ENCODE peak calls at places on chromosome 19, in seven cellular contexts. One of them, this sample, is unnamed.
A peak's percentile ranks its signal among the peaks of the same experiment; 100 is the strongest.

GRCh38 chr19:55352040-55352439 is 2.5 kb downstream of the COX6B2 start:
- DNase-seq in heart left ventricle: no peak
- DNase-seq in thoracic aorta: no peak
- DNase-seq in ovary: no peak
- DNase-seq in astrocyte of the spinal cord: no peak
- DNase-seq in astrocyte: no peak
- DNase-seq in AG04450: no peak
- DNase-seq in this sample: no peak

GRCh38 chr19:29505034-29505824 is 20.6 kb upstream of the VSTM2B start:
- DNase-seq in heart left ventricle: no peak
- DNase-seq in thoracic aorta: no peak
- DNase-seq in ovary: no peak
- DNase-seq in astrocyte of the spinal cord: no peak
- DNase-seq in astrocyte: no peak
- DNase-seq in AG04450: no peak
- DNase-seq in this sample: no peak

GRCh38 chr19:50902640-50903039 is 8.6 kb downstream of the KLK4 start:
- DNase-seq in heart left ventricle: no peak
- DNase-seq in thoracic aorta: no peak
- DNase-seq in ovary: no peak
- DNase-seq in astrocyte of the spinal cord: no peak
- DNase-seq in astrocyte: no peak
- DNase-seq in AG04450: no peak
- DNase-seq in this sample: no peak

GRCh38 chr19:9615828-9616227 is 5.2 kb downstream of the ZNF561 start:
- DNase-seq in heart left ventricle: no peak
- DNase-seq in thoracic aorta: no peak
- DNase-seq in ovary: no peak
- DNase-seq in astrocyte of the spinal cord: no peak
- DNase-seq in astrocyte: no peak
- DNase-seq in AG04450: no peak
- DNase-seq in this sample: no peak

GRCh38 chr19:28288850-28289249 is 924.1 kb downstream of the UQCRFS1 start:
- DNase-seq in heart left ventricle: no peak
- DNase-seq in thoracic aorta: no peak
- DNase-seq in ovary: no peak
- DNase-seq in astrocyte of the spinal cord: no peak
- DNase-seq in astrocyte: peak; percentile 18
- DNase-seq in AG04450: no peak
- DNase-seq in this sample: no peak

GRCh38 chr19:10503002-10503789 is at the start of gene KEAP1:
- DNase-seq in heart left ventricle: no peak
- DNase-seq in thoracic aorta: no peak
- DNase-seq in ovary: no peak
- DNase-seq in astrocyte of the spinal cord: peak; percentile 35
- DNase-seq in astrocyte: no peak
- DNase-seq in AG04450: no peak
- DNase-seq in this sample: no peak

GRCh38 chr19:2477141-2477710 is 1.3 kb downstream of the GADD45B start:
- DNase-seq in heart left ventricle: peak; percentile 68
- DNase-seq in thoracic aorta: no peak
- DNase-seq in ovary: peak; percentile 56
- DNase-seq in astrocyte of the spinal cord: peak; percentile 37
- DNase-seq in astrocyte: no peak
- DNase-seq in AG04450: no peak
- DNase-seq in this sample: no peak

GRCh38 chr19:46454244-46454643 is 17.1 kb downstream of the PNMA8A start:
- DNase-seq in heart left ventricle: no peak
- DNase-seq in thoracic aorta: no peak
- DNase-seq in ovary: no peak
- DNase-seq in astrocyte of the spinal cord: no peak
- DNase-seq in astrocyte: no peak
- DNase-seq in AG04450: no peak
- DNase-seq in this sample: no peak

GRCh38 chr19:53294786-53295441 is 27.4 kb upstream of the VN1R4 start:
- DNase-seq in heart left ventricle: no peak
- DNase-seq in thoracic aorta: no peak
- DNase-seq in ovary: no peak
- DNase-seq in astrocyte of the spinal cord: peak; percentile 18
- DNase-seq in astrocyte: peak; percentile 5
- DNase-seq in AG04450: no peak
- DNase-seq in this sample: no peak

GRCh38 chr19:53365899-53366493 is 491 bp downstream of the ZNF525 start:
- DNase-seq in heart left ventricle: no peak
- DNase-seq in thoracic aorta: no peak
- DNase-seq in ovary: no peak
- DNase-seq in astrocyte of the spinal cord: no peak
- DNase-seq in astrocyte: peak; percentile 0
- DNase-seq in AG04450: no peak
- DNase-seq in this sample: no peak

GRCh38 chr19:50728084-50728737 is 5.0 kb downstream of the CLEC11A start:
- DNase-seq in heart left ventricle: peak; percentile 84
- DNase-seq in thoracic aorta: no peak
- DNase-seq in ovary: peak; percentile 87
- DNase-seq in astrocyte of the spinal cord: peak; percentile 47
- DNase-seq in astrocyte: no peak
- DNase-seq in AG04450: no peak
- DNase-seq in this sample: no peak

GRCh38 chr19:55179570-55180484 is at the start of gene SYT5:
- DNase-seq in heart left ventricle: peak; percentile 36
- DNase-seq in thoracic aorta: no peak
- DNase-seq in ovary: no peak
- DNase-seq in astrocyte of the spinal cord: no peak
- DNase-seq in astrocyte: no peak
- DNase-seq in AG04450: no peak
- DNase-seq in this sample: no peak

GRCh38 chr19:49889038-49889686 is 7.5 kb downstream of the IL4I1 start:
- DNase-seq in heart left ventricle: no peak
- DNase-seq in thoracic aorta: no peak
- DNase-seq in ovary: no peak
- DNase-seq in astrocyte of the spinal cord: no peak
- DNase-seq in astrocyte: no peak
- DNase-seq in AG04450: no peak
- DNase-seq in this sample: no peak

GRCh38 chr19:29524912-29525870 is 603 bp upstream of the VSTM2B start:
- DNase-seq in heart left ventricle: no peak
- DNase-seq in thoracic aorta: no peak
- DNase-seq in ovary: no peak
- DNase-seq in astrocyte of the spinal cord: no peak
- DNase-seq in astrocyte: no peak
- DNase-seq in AG04450: no peak
- DNase-seq in this sample: no peak

GRCh38 chr19:35736913-35737886 is 5.1 kb downstream of the IGFLR1 start:
- DNase-seq in heart left ventricle: no peak
- DNase-seq in thoracic aorta: no peak
- DNase-seq in ovary: peak; percentile 25
- DNase-seq in astrocyte of the spinal cord: no peak
- DNase-seq in astrocyte: no peak
- DNase-seq in AG04450: no peak
- DNase-seq in this sample: no peak
- H3K4me3 ChIP-seq in heart left ventricle: no peak overlapping the region
- H3K4me3 ChIP-seq in thoracic aorta: no peak overlapping the region
- H3K4me3 ChIP-seq in ovary: no peak overlapping the region
- H3K4me3 ChIP-seq in astrocyte of the spinal cord: no peak overlapping the region
- H3K4me3 ChIP-seq in astrocyte: no peak overlapping the region
- H3K4me3 ChIP-seq in AG04450: no peak overlapping the region
- H3K4me3 ChIP-seq in this sample: no peak overlapping the region

DNA sequence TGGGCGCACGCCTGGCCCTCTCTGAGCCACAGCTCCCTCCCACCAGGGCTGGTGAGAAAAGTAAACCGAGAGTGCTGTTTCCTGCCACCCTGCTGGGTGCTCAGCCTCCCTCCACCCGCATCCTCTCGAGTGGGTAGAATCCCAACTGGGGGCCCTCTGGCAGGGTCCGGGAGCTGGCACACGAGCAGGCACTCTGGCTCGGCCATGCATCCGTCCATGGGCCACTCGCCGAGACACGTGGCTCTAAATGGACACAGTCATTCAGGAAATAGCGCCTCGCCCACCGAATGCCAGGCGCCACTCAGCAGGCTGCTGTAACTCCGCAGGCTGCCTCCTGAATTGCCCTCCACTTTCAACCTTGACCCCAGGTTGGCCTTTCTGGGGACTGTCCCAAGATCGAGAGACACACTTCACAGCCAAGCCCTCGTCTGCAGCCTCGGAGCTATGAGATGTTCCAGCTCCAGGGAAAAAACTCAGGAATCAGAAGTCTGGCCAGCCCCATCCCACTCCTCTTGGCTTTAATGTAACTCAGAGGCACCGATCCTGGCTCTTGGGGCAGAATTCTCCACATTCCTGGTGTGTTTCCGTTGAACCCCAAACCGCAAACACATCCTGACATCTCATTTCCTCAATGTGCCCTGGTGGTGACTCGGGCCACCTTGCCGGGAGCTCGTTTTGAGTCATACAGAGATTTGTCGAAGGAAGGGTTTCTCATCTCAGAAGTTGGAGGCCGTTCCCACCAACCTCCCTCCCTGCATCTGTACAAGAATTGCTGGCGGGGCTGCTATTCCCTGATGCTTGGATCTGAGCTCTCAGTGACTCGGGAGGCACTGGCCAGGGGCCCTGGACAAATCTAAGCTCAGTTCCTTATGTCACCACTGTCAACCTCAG is 14.1 kb downstream of the KLF2 start:
- DNase-seq in heart left ventricle: peak; percentile 46
- DNase-seq in thoracic aorta: peak; percentile 60
- DNase-seq in ovary: peak; percentile 42
- DNase-seq in astrocyte of the spinal cord: peak; percentile 94
- DNase-seq in astrocyte: peak; percentile 98
- DNase-seq in AG04450: peak; percentile 69
- DNase-seq in this sample: no peak
- H3K4me3 ChIP-seq in heart left ventricle: no peak overlapping the region
- H3K4me3 ChIP-seq in thoracic aorta: peak overlapping the region; percentile 40
- H3K4me3 ChIP-seq in ovary: no peak overlapping the region
- H3K4me3 ChIP-seq in astrocyte of the spinal cord: no peak overlapping the region
- H3K4me3 ChIP-seq in astrocyte: no peak overlapping the region
- H3K4me3 ChIP-seq in AG04450: no peak overlapping the region
- H3K4me3 ChIP-seq in this sample: no peak overlapping the region

GRCh38 chr19:18152444-18152816 is 533 bp upstream of the PIK3R2 start:
- DNase-seq in heart left ventricle: peak; percentile 97
- DNase-seq in thoracic aorta: peak; percentile 92
- DNase-seq in ovary: peak; percentile 98
- DNase-seq in astrocyte of the spinal cord: peak; percentile 98
- DNase-seq in astrocyte: peak; percentile 90
- DNase-seq in AG04450: peak; percentile 95
- DNase-seq in this sample: peak; percentile 99
- H3K4me3 ChIP-seq in heart left ventricle: peak overlapping the region; percentile 98
- H3K4me3 ChIP-seq in thoracic aorta: peak overlapping the region; percentile 83
- H3K4me3 ChIP-seq in ovary: peak overlapping the region; percentile 66
- H3K4me3 ChIP-seq in astrocyte of the spinal cord: peak overlapping the region; percentile 53
- H3K4me3 ChIP-seq in astrocyte: peak overlapping the region; percentile 66
- H3K4me3 ChIP-seq in AG04450: peak overlapping the region; percentile 69
- H3K4me3 ChIP-seq in this sample: peak overlapping the region; percentile 79

GRCh38 chr19:44645407-44646048 is 1.8 kb downstream of the PVR start:
- DNase-seq in heart left ventricle: no peak
- DNase-seq in thoracic aorta: no peak
- DNase-seq in ovary: no peak
- DNase-seq in astrocyte of the spinal cord: no peak
- DNase-seq in astrocyte: no peak
- DNase-seq in AG04450: no peak
- DNase-seq in this sample: no peak
- H3K4me3 ChIP-seq in heart left ventricle: no peak overlapping the region
- H3K4me3 ChIP-seq in thoracic aorta: no peak overlapping the region
- H3K4me3 ChIP-seq in ovary: no peak overlapping the region
- H3K4me3 ChIP-seq in astrocyte of the spinal cord: no peak overlapping the region
- H3K4me3 ChIP-seq in astrocyte: peak overlapping the region; percentile 22
- H3K4me3 ChIP-seq in AG04450: peak overlapping the region; percentile 65
- H3K4me3 ChIP-seq in this sample: no peak overlapping the region

GRCh38 chr19:941292-942132 is 15.7 kb downstream of the ARID3A start:
- DNase-seq in heart left ventricle: no peak
- DNase-seq in thoracic aorta: no peak
- DNase-seq in ovary: no peak
- DNase-seq in astrocyte of the spinal cord: no peak
- DNase-seq in astrocyte: no peak
- DNase-seq in AG04450: no peak
- DNase-seq in this sample: no peak

GRCh38 chr19:942133-942645 is 16.4 kb downstream of the ARID3A start:
- DNase-seq in heart left ventricle: no peak
- DNase-seq in thoracic aorta: no peak
- DNase-seq in ovary: no peak
- DNase-seq in astrocyte of the spinal cord: no peak
- DNase-seq in astrocyte: no peak
- DNase-seq in AG04450: no peak
- DNase-seq in this sample: no peak

GRCh38 chr19:939922-940321 is 14.1 kb downstream of the ARID3A start:
- DNase-seq in heart left ventricle: no peak
- DNase-seq in thoracic aorta: no peak
- DNase-seq in ovary: no peak
- DNase-seq in astrocyte of the spinal cord: no peak
- DNase-seq in astrocyte: no peak
- DNase-seq in AG04450: no peak
- DNase-seq in this sample: no peak

GRCh38 chr19:939439-939838 is 13.6 kb downstream of the ARID3A start:
- DNase-seq in heart left ventricle: no peak
- DNase-seq in thoracic aorta: no peak
- DNase-seq in ovary: no peak
- DNase-seq in astrocyte of the spinal cord: no peak
- DNase-seq in astrocyte: no peak
- DNase-seq in AG04450: no peak
- DNase-seq in this sample: no peak

DNA sequence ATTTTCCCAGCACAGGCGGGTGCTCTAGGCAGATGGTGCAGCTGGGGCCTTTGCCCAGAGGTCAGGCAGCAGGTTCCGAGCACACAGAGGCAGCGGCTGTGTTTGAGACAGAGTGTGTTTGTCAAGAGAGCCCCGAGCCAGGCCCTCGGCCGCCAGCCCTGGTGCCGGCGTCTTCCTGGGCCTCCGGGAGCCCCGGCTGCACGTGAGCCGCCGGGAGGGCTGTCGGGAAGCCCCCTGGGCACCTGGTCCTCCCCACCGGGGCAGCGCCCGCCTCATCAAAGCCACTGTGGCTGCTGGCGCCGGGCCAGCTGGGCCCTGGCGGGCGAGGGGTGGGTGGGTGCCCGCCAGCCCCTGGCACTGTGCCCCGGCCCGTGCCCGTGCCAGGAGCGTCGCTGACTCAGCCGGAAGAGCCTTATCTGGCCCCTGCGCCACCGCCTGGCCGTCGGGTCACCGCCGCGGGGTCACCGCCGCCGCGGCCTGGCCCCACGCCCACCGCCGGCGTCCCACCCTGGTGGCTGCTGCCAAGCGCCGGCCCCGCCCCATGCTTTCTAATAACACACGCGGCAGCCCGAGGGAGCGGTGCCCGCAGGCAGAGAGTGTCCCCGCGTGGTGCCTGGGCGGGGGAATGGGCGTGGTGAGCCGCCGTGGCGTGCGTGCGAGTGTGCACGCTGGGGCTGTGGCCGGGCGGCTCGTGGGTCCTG is 14.9 kb downstream of the ARID3A start:
- DNase-seq in heart left ventricle: peak; percentile 84
- DNase-seq in thoracic aorta: peak; percentile 57
- DNase-seq in ovary: peak; percentile 48
- DNase-seq in astrocyte of the spinal cord: peak; percentile 60
- DNase-seq in astrocyte: peak; percentile 47
- DNase-seq in AG04450: peak; percentile 49
- DNase-seq in this sample: no peak
- H3K4me3 ChIP-seq in heart left ventricle: peak overlapping the region; percentile 42
- H3K4me3 ChIP-seq in thoracic aorta: peak overlapping the region; percentile 64
- H3K4me3 ChIP-seq in ovary: no peak overlapping the region
- H3K4me3 ChIP-seq in astrocyte of the spinal cord: no peak overlapping the region
- H3K4me3 ChIP-seq in astrocyte: no peak overlapping the region
- H3K4me3 ChIP-seq in AG04450: no peak overlapping the region
- H3K4me3 ChIP-seq in this sample: peak overlapping the region; percentile 42

GRCh38 chr19:4414800-4415251 is 12.4 kb downstream of the CHAF1A start:
- DNase-seq in heart left ventricle: no peak
- DNase-seq in thoracic aorta: no peak
- DNase-seq in ovary: peak; percentile 59
- DNase-seq in astrocyte of the spinal cord: peak; percentile 16
- DNase-seq in astrocyte: no peak
- DNase-seq in AG04450: no peak
- DNase-seq in this sample: no peak
- H3K4me3 ChIP-seq in heart left ventricle: no peak overlapping the region
- H3K4me3 ChIP-seq in thoracic aorta: peak overlapping the region; percentile 34
- H3K4me3 ChIP-seq in ovary: no peak overlapping the region
- H3K4me3 ChIP-seq in astrocyte of the spinal cord: no peak overlapping the region
- H3K4me3 ChIP-seq in astrocyte: no peak overlapping the region
- H3K4me3 ChIP-seq in AG04450: peak overlapping the region; percentile 29
- H3K4me3 ChIP-seq in this sample: no peak overlapping the region

This sample was measured in esophagus muscularis mucosa.